ENCODE peak calls at places on chromosomes 7 and 10, in six cellular contexts. One of them, this sample, is unnamed.

GRCh38 chr10:43958964-43959363 is 310.3 kb upstream of the ZNF32 start:
- DNase-seq in mesendoderm: no peak
- DNase-seq in neuronal stem cell: no peak
- DNase-seq in H1: no peak
- DNase-seq in trophoblast cell: no peak
- DNase-seq in mesenchymal stem cell: no peak
- DNase-seq in this sample: no peak

GRCh38 chr10:47332371-47332770 is 10.1 kb downstream of the GDF2 start:
- DNase-seq in mesendoderm: no peak
- DNase-seq in neuronal stem cell: no peak
- DNase-seq in H1: no peak
- DNase-seq in trophoblast cell: no peak
- DNase-seq in mesenchymal stem cell: no peak
- DNase-seq in this sample: no peak

GRCh38 chr7:24440851-24441250 is 132.4 kb upstream of the PALS2 start:
- DNase-seq in mesendoderm: no peak
- DNase-seq in neuronal stem cell: no peak
- DNase-seq in H1: no peak
- DNase-seq in trophoblast cell: no peak
- DNase-seq in mesenchymal stem cell: no peak
- DNase-seq in this sample: no peak

GRCh38 chr10:50651808-50652207 is 28.1 kb upstream of the SGMS1 start:
- DNase-seq in mesendoderm: no peak
- DNase-seq in neuronal stem cell: no peak
- DNase-seq in H1: no peak
- DNase-seq in trophoblast cell: no peak
- DNase-seq in mesenchymal stem cell: peak; percentile 7
- DNase-seq in this sample: peak; percentile 21

GRCh38 chr7:124722292-124722691 is 43.3 kb downstream of the GPR37 start:
- DNase-seq in mesendoderm: no peak
- DNase-seq in neuronal stem cell: no peak
- DNase-seq in H1: no peak
- DNase-seq in trophoblast cell: no peak
- DNase-seq in mesenchymal stem cell: peak; percentile 66
- DNase-seq in this sample: peak; percentile 74

GRCh38 chr10:29150010-29150409 is 138.9 kb upstream of the LYZL1 start:
- DNase-seq in mesendoderm: peak; percentile 27
- DNase-seq in neuronal stem cell: no peak
- DNase-seq in H1: no peak
- DNase-seq in trophoblast cell: no peak
- DNase-seq in mesenchymal stem cell: no peak
- DNase-seq in this sample: no peak

GRCh38 chr10:119161680-119162079 is 3.8 kb downstream of the SFXN4 start:
- DNase-seq in mesendoderm: no peak
- DNase-seq in neuronal stem cell: no peak
- DNase-seq in H1: no peak
- DNase-seq in trophoblast cell: no peak
- DNase-seq in mesenchymal stem cell: peak; percentile 59
- DNase-seq in this sample: peak; percentile 76

GRCh38 chr10:24947304-24948097 is 4.9 kb downstream of the PRTFDC1 start:
- DNase-seq in mesendoderm: peak; percentile 85
- DNase-seq in neuronal stem cell: no peak
- DNase-seq in H1: no peak
- DNase-seq in trophoblast cell: no peak
- DNase-seq in mesenchymal stem cell: peak; percentile 26
- DNase-seq in this sample: peak; percentile 73

GRCh38 chr7:86745019-86745745 is 101.5 kb downstream of the GRM3 start:
- DNase-seq in mesendoderm: peak; percentile 76
- DNase-seq in neuronal stem cell: no peak
- DNase-seq in H1: no peak
- DNase-seq in trophoblast cell: no peak
- DNase-seq in mesenchymal stem cell: no peak
- DNase-seq in this sample: no peak

DNA sequence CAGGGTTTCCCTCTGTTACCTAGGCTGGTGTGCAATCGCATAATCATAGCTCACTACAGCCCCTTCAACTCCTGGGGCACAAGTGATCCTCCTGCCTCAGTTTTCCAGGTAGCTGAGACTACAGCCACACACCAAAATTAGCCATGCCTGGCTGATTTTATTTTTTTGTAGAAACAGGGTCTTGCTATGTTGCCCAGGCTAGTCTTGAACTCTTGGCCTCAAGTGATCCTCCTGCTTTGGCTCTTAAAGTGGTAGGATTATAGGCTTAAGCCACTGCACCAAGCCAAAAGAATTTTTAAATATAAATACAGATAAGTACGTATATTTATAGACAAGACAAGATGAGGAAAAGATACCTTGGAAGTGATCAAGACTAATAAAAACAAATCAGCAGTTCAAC is 116.9 kb downstream of the NRBF2 start:
- DNase-seq in mesendoderm: no peak
- DNase-seq in neuronal stem cell: no peak
- DNase-seq in H1: no peak
- DNase-seq in trophoblast cell: no peak
- DNase-seq in mesenchymal stem cell: no peak
- DNase-seq in this sample: no peak
- H3K36me3 ChIP-seq in mesendoderm: no peaks in the 10 kb centered on the region
- H3K36me3 ChIP-seq in neuronal stem cell: peaks cover 31% of the 10 kb centered on the region
- H3K36me3 ChIP-seq in H1: no peaks in the 10 kb centered on the region
- H3K36me3 ChIP-seq in trophoblast cell: peaks cover 13% of the 10 kb centered on the region
- H3K36me3 ChIP-seq in mesenchymal stem cell: peaks cover 4% of the 10 kb centered on the region
- H3K36me3 ChIP-seq in this sample: peaks cover 6% of the 10 kb centered on the region

GRCh38 chr7:34015656-34016055 is 110.3 kb downstream of the BMPER start:
- DNase-seq in mesendoderm: no peak
- DNase-seq in neuronal stem cell: no peak
- DNase-seq in H1: no peak
- DNase-seq in trophoblast cell: no peak
- DNase-seq in mesenchymal stem cell: no peak
- DNase-seq in this sample: no peak

GRCh38 chr7:34016876-34017275 is 111.5 kb downstream of the BMPER start:
- DNase-seq in mesendoderm: no peak
- DNase-seq in neuronal stem cell: no peak
- DNase-seq in H1: no peak
- DNase-seq in trophoblast cell: no peak
- DNase-seq in mesenchymal stem cell: no peak
- DNase-seq in this sample: no peak

DNA sequence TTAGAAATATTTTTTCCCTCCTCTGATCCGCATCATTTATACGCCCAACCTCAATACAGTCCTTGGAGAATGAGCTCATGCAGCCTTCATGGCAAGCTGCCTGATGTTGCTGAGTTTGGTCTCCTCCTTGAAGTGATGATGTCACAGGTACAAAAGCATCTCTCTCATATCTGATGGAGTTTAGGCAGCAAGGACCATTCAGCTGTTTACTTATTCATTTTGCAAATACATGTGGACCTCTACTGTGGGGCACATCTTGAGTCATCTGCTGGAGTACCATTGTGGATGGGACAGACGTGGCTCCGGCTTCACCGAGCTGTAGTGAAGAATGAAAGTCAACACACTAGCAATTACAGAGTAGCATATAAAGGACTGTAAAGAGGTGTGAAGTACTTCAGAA is 114.1 kb downstream of the BMPER start:
- DNase-seq in mesendoderm: no peak
- DNase-seq in neuronal stem cell: no peak
- DNase-seq in H1: no peak
- DNase-seq in trophoblast cell: no peak
- DNase-seq in mesenchymal stem cell: no peak
- DNase-seq in this sample: peak; percentile 51
- H2AK5ac ChIP-seq in mesendoderm: no peak overlapping the region
- H2AK5ac ChIP-seq in neuronal stem cell: no peak overlapping the region
- H2AK5ac ChIP-seq in H1: no peak overlapping the region
- H2AK5ac ChIP-seq in trophoblast cell: no peak overlapping the region
- H2AK5ac ChIP-seq in mesenchymal stem cell: no peak overlapping the region
- H2AK5ac ChIP-seq in this sample: no peak overlapping the region

GRCh38 chr10:15280462-15280861 is 90.6 kb downstream of the FAM171A1 start:
- DNase-seq in mesendoderm: no peak
- DNase-seq in neuronal stem cell: no peak
- DNase-seq in H1: no peak
- DNase-seq in trophoblast cell: no peak
- DNase-seq in mesenchymal stem cell: no peak
- DNase-seq in this sample: no peak
- H3K36me3 ChIP-seq in mesendoderm: peaks cover 3% of the 10 kb centered on the region
- H3K36me3 ChIP-seq in neuronal stem cell: peaks cover 75% of the 10 kb centered on the region
- H3K36me3 ChIP-seq in H1: no peaks in the 10 kb centered on the region
- H3K36me3 ChIP-seq in trophoblast cell: peaks cover 7% of the 10 kb centered on the region
- H3K36me3 ChIP-seq in mesenchymal stem cell: peaks cover 31% of the 10 kb centered on the region
- H3K36me3 ChIP-seq in this sample: peaks cover 8% of the 10 kb centered on the region

DNA sequence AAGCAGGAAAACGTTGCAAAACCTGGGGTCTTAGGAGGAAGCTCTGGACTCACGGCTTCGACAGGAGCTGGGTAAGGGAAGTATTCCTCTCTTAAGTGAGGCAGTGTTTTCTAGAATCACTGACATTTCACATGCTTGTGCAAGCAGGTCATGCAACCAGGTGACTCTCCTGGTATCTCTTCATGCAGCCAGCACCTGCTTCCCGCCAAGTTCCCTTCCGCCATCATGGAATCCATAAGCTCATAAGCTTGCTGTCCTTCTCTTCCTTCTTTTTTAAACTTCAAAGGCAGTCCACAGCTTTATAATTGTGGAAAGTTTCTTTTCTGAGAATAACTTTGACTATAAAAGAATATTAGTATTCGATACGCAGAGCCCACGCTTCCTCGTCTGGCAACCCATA is 256.1 kb downstream of the TCERG1L start:
- DNase-seq in mesendoderm: no peak
- DNase-seq in neuronal stem cell: no peak
- DNase-seq in H1: no peak
- DNase-seq in trophoblast cell: no peak
- DNase-seq in mesenchymal stem cell: no peak
- DNase-seq in this sample: no peak
- H2AK5ac ChIP-seq in mesendoderm: no peak overlapping the region
- H2AK5ac ChIP-seq in neuronal stem cell: no peak overlapping the region
- H2AK5ac ChIP-seq in H1: no peak overlapping the region
- H2AK5ac ChIP-seq in trophoblast cell: no peak overlapping the region
- H2AK5ac ChIP-seq in mesenchymal stem cell: no peak overlapping the region
- H2AK5ac ChIP-seq in this sample: no peak overlapping the region

DNA sequence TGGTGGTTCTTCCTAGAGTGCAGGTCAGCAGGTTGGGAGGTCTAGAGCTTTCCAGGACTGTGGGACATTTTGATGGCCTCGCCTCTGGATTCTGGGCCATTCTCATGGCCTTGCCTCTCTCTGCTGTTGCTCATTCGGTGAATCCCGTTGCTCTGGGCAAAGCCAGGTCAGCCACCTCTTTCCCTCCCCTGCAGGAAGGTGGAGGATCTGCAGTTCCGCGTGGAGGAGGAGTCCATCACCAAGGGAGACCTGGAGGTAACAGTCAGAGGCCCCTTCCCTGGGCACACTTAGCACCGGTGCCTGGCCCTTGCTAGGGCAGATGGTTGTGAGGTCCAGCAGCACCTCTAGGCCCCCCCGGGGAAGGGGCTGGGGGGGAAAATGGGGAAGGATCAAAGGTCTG is 74.9 kb downstream of the CLIP2 start:
- DNase-seq in mesendoderm: peak; percentile 77
- DNase-seq in neuronal stem cell: no peak
- DNase-seq in H1: no peak
- DNase-seq in trophoblast cell: no peak
- DNase-seq in mesenchymal stem cell: no peak
- DNase-seq in this sample: no peak
- H3K36me3 ChIP-seq in mesendoderm: no peaks in the 10 kb centered on the region
- H3K36me3 ChIP-seq in neuronal stem cell: peaks cover 71% of the 10 kb centered on the region
- H3K36me3 ChIP-seq in H1: no peaks in the 10 kb centered on the region
- H3K36me3 ChIP-seq in trophoblast cell: no peaks in the 10 kb centered on the region
- H3K36me3 ChIP-seq in mesenchymal stem cell: peaks cover 70% of the 10 kb centered on the region
- H3K36me3 ChIP-seq in this sample: peaks cover 62% of the 10 kb centered on the region

GRCh38 chr7:105013818-105014724 is at the start of gene KMT2E:
- DNase-seq in mesendoderm: peak; percentile 92
- DNase-seq in neuronal stem cell: peak; percentile 86
- DNase-seq in H1: peak; percentile 36
- DNase-seq in trophoblast cell: peak; percentile 75
- DNase-seq in mesenchymal stem cell: peak; percentile 86
- DNase-seq in this sample: peak; percentile 77
- H2AK5ac ChIP-seq in mesendoderm: peak within 1 kb of the TSS; percentile 96
- H2AK5ac ChIP-seq in neuronal stem cell: peak within 1 kb of the TSS; percentile 87
- H2AK5ac ChIP-seq in H1: peak within 1 kb of the TSS; percentile 100
- H2AK5ac ChIP-seq in trophoblast cell: peak within 1 kb of the TSS; percentile 100
- H2AK5ac ChIP-seq in mesenchymal stem cell: peak within 1 kb of the TSS; percentile 100
- H2AK5ac ChIP-seq in this sample: peak within 1 kb of the TSS; percentile 100

DNA sequence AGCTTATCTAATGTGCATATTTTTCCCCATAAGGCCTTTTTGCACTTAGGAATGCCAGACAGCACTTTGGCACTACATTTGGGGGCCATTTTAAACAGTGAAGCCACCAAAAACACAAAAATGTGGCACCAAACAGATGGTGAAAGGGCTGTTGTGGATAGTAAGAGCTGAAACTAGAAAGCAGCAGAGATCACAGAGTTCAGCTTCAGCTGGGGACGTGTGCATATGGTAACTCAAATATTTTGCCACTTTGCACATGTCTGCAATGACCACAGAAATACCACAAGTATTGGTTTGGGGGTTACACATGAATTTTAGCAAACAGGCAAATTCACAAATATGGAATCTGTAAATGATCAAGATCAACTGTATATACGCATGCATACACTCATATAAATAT is 72.8 kb downstream of the PODXL start:
- DNase-seq in mesendoderm: no peak
- DNase-seq in neuronal stem cell: no peak
- DNase-seq in H1: no peak
- DNase-seq in trophoblast cell: no peak
- DNase-seq in mesenchymal stem cell: no peak
- DNase-seq in this sample: no peak
- H3K36me3 ChIP-seq in mesendoderm: no peaks in the 10 kb centered on the region
- H3K36me3 ChIP-seq in neuronal stem cell: peaks cover 56% of the 10 kb centered on the region
- H3K36me3 ChIP-seq in H1: no peaks in the 10 kb centered on the region
- H3K36me3 ChIP-seq in trophoblast cell: peaks cover 2% of the 10 kb centered on the region
- H3K36me3 ChIP-seq in mesenchymal stem cell: peaks cover 2% of the 10 kb centered on the region
- H3K36me3 ChIP-seq in this sample: peaks cover 11% of the 10 kb centered on the region